ENCODE peak calls at places on chromosome 7, in eight cellular contexts. One of them, this sample, is unnamed.

GRCh38 chr7:44541028-44541869 is at the start of gene NPC1L1:
- DNase-seq in neural progenitor cell: no peak
- DNase-seq in spleen: peak
- DNase-seq in suprapubic skin: no peak
- DNase-seq in CD8-positive, alpha-beta memory T cell: no peak
- DNase-seq in stomach: no peak
- DNase-seq in foreskin keratinocyte: no peak
- DNase-seq in GM23248: no peak
- DNase-seq in this sample: no peak

GRCh38 chr7:35565927-35566326 is 129.0 kb downstream of the HERPUD2 start:
- DNase-seq in spleen: no peak
- DNase-seq in suprapubic skin: no peak
- DNase-seq in CD8-positive, alpha-beta memory T cell: no peak
- DNase-seq in foreskin keratinocyte: no peak
- DNase-seq in GM23248: no peak
- DNase-seq in stomach: no peak
- DNase-seq in neural progenitor cell: no peak
- DNase-seq in this sample: peak

GRCh38 chr7:97298561-97298960 is 181.1 kb downstream of the SDHAF3 start:
- DNase-seq in foreskin keratinocyte: peak
- DNase-seq in CD8-positive, alpha-beta memory T cell: no peak
- DNase-seq in spleen: no peak
- DNase-seq in stomach: no peak
- DNase-seq in suprapubic skin: no peak
- DNase-seq in GM23248: no peak
- DNase-seq in neural progenitor cell: no peak
- DNase-seq in this sample: no peak

GRCh38 chr7:116728413-116728812 is 56.4 kb downstream of the MET start:
- DNase-seq in GM23248: no peak
- DNase-seq in stomach: no peak
- DNase-seq in foreskin keratinocyte: no peak
- DNase-seq in spleen: no peak
- DNase-seq in neural progenitor cell: no peak
- DNase-seq in suprapubic skin: no peak
- DNase-seq in CD8-positive, alpha-beta memory T cell: no peak
- DNase-seq in this sample: no peak

GRCh38 chr7:106421181-106421762 is 136.5 kb upstream of the NAMPT start:
- DNase-seq in suprapubic skin: peak
- DNase-seq in CD8-positive, alpha-beta memory T cell: no peak
- DNase-seq in neural progenitor cell: no peak
- DNase-seq in stomach: peak
- DNase-seq in GM23248: peak
- DNase-seq in foreskin keratinocyte: no peak
- DNase-seq in spleen: peak
- DNase-seq in this sample: peak

GRCh38 chr7:41732279-41733062 is 29.6 kb upstream of the INHBA start:
- DNase-seq in foreskin keratinocyte: no peak
- DNase-seq in spleen: peak
- DNase-seq in stomach: no peak
- DNase-seq in CD8-positive, alpha-beta memory T cell: no peak
- DNase-seq in GM23248: peak
- DNase-seq in neural progenitor cell: peak
- DNase-seq in suprapubic skin: no peak
- DNase-seq in this sample: no peak

GRCh38 chr7:129785457-129786178 is 167.1 kb downstream of the UBE2H start:
- DNase-seq in GM23248: peak
- DNase-seq in foreskin keratinocyte: no peak
- DNase-seq in stomach: no peak
- DNase-seq in CD8-positive, alpha-beta memory T cell: peak
- DNase-seq in suprapubic skin: no peak
- DNase-seq in spleen: peak
- DNase-seq in neural progenitor cell: peak
- DNase-seq in this sample: no peak

GRCh38 chr7:106045592-106045991 is 66.5 kb downstream of the SYPL1 start:
- DNase-seq in spleen: no peak
- DNase-seq in suprapubic skin: no peak
- DNase-seq in GM23248: peak
- DNase-seq in stomach: no peak
- DNase-seq in neural progenitor cell: no peak
- DNase-seq in CD8-positive, alpha-beta memory T cell: no peak
- DNase-seq in foreskin keratinocyte: no peak
- DNase-seq in this sample: no peak

GRCh38 chr7:116876664-116877442 is 14.5 kb downstream of the CAPZA2 start:
- DNase-seq in CD8-positive, alpha-beta memory T cell: no peak
- DNase-seq in spleen: no peak
- DNase-seq in foreskin keratinocyte: no peak
- DNase-seq in stomach: peak
- DNase-seq in neural progenitor cell: peak
- DNase-seq in suprapubic skin: no peak
- DNase-seq in GM23248: no peak
- DNase-seq in this sample: no peak

GRCh38 chr7:112802406-112802805 is 12.2 kb upstream of the TMEM168 start:
- DNase-seq in neural progenitor cell: no peak
- DNase-seq in GM23248: no peak
- DNase-seq in stomach: no peak
- DNase-seq in foreskin keratinocyte: no peak
- DNase-seq in spleen: no peak
- DNase-seq in CD8-positive, alpha-beta memory T cell: no peak
- DNase-seq in suprapubic skin: no peak
- DNase-seq in this sample: no peak

GRCh38 chr7:73986158-73986631 is 41.8 kb upstream of the ELN start:
- DNase-seq in CD8-positive, alpha-beta memory T cell: no peak
- DNase-seq in neural progenitor cell: peak
- DNase-seq in suprapubic skin: no peak
- DNase-seq in spleen: no peak
- DNase-seq in stomach: peak
- DNase-seq in foreskin keratinocyte: no peak
- DNase-seq in GM23248: peak
- DNase-seq in this sample: no peak

GRCh38 chr7:106891545-106892410 is 26.7 kb downstream of the PIK3CG start:
- DNase-seq in neural progenitor cell: peak
- DNase-seq in CD8-positive, alpha-beta memory T cell: no peak
- DNase-seq in suprapubic skin: no peak
- DNase-seq in spleen: no peak
- DNase-seq in stomach: no peak
- DNase-seq in foreskin keratinocyte: no peak
- DNase-seq in GM23248: no peak
- DNase-seq in this sample: no peak

GRCh38 chr7:7321681-7322080 is 139.3 kb downstream of the C1GALT1 start:
- DNase-seq in GM23248: no peak
- DNase-seq in suprapubic skin: no peak
- DNase-seq in spleen: peak
- DNase-seq in CD8-positive, alpha-beta memory T cell: no peak
- DNase-seq in foreskin keratinocyte: peak
- DNase-seq in stomach: peak
- DNase-seq in neural progenitor cell: no peak
- DNase-seq in this sample: no peak

GRCh38 chr7:16739863-16740622 is 13.5 kb upstream of the TSPAN13 start:
- DNase-seq in suprapubic skin: no peak
- DNase-seq in neural progenitor cell: no peak
- DNase-seq in GM23248: peak
- DNase-seq in foreskin keratinocyte: peak
- DNase-seq in spleen: no peak
- DNase-seq in stomach: no peak
- DNase-seq in CD8-positive, alpha-beta memory T cell: no peak
- DNase-seq in this sample: peak

GRCh38 chr7:130994378-130995115 is 260.5 kb upstream of the KLF14 start:
- DNase-seq in stomach: peak
- DNase-seq in neural progenitor cell: no peak
- DNase-seq in suprapubic skin: no peak
- DNase-seq in CD8-positive, alpha-beta memory T cell: no peak
- DNase-seq in foreskin keratinocyte: no peak
- DNase-seq in GM23248: peak
- DNase-seq in spleen: no peak
- DNase-seq in this sample: peak

GRCh38 chr7:1952169-1952760 is 280.5 kb downstream of the MAD1L1 start:
- DNase-seq in foreskin keratinocyte: no peak
- DNase-seq in spleen: peak
- DNase-seq in CD8-positive, alpha-beta memory T cell: no peak
- DNase-seq in stomach: no peak
- DNase-seq in GM23248: no peak
- DNase-seq in suprapubic skin: no peak
- DNase-seq in neural progenitor cell: no peak
- DNase-seq in this sample: no peak

GRCh38 chr7:138066954-138067394 is 9.3 kb upstream of the AKR1D1 start:
- DNase-seq in stomach: no peak
- DNase-seq in CD8-positive, alpha-beta memory T cell: no peak
- DNase-seq in neural progenitor cell: no peak
- DNase-seq in suprapubic skin: no peak
- DNase-seq in GM23248: no peak
- DNase-seq in foreskin keratinocyte: no peak
- DNase-seq in spleen: no peak
- DNase-seq in this sample: no peak

GRCh38 chr7:131040467-131040932 is 287.2 kb upstream of the MKLN1 start:
- DNase-seq in spleen: no peak
- DNase-seq in foreskin keratinocyte: peak
- DNase-seq in GM23248: peak
- DNase-seq in stomach: peak
- DNase-seq in suprapubic skin: no peak
- DNase-seq in neural progenitor cell: peak
- DNase-seq in CD8-positive, alpha-beta memory T cell: peak
- DNase-seq in this sample: peak

GRCh38 chr7:100003711-100004661 is 11.4 kb upstream of the ZKSCAN1 start:
- DNase-seq in foreskin keratinocyte: no peak
- DNase-seq in GM23248: no peak
- DNase-seq in CD8-positive, alpha-beta memory T cell: no peak
- DNase-seq in neural progenitor cell: no peak
- DNase-seq in suprapubic skin: no peak
- DNase-seq in stomach: peak
- DNase-seq in spleen: peak
- DNase-seq in this sample: no peak

GRCh38 chr7:38112075-38112474 is 66.0 kb upstream of the STARD3NL start:
- DNase-seq in spleen: no peak
- DNase-seq in stomach: no peak
- DNase-seq in neural progenitor cell: no peak
- DNase-seq in GM23248: no peak
- DNase-seq in CD8-positive, alpha-beta memory T cell: no peak
- DNase-seq in foreskin keratinocyte: no peak
- DNase-seq in suprapubic skin: no peak
- DNase-seq in this sample: no peak
- H3K27ac ChIP-seq in spleen: no peak
- H3K27ac ChIP-seq in stomach: no peak
- H3K27ac ChIP-seq in neural progenitor cell: no peak
- H3K27ac ChIP-seq in GM23248: no peak
- H3K27ac ChIP-seq in CD8-positive, alpha-beta memory T cell: no peak
- H3K27ac ChIP-seq in foreskin keratinocyte: no peak
- H3K27ac ChIP-seq in suprapubic skin: no peak
- H3K27ac ChIP-seq in this sample: no peak

GRCh38 chr7:94182066-94182465 is 177.9 kb upstream of the BET1 start:
- DNase-seq in foreskin keratinocyte: peak
- DNase-seq in suprapubic skin: no peak
- DNase-seq in spleen: no peak
- DNase-seq in CD8-positive, alpha-beta memory T cell: no peak
- DNase-seq in neural progenitor cell: no peak
- DNase-seq in GM23248: peak
- DNase-seq in stomach: no peak
- DNase-seq in this sample: peak
- H3K27ac ChIP-seq in foreskin keratinocyte: no peak
- H3K27ac ChIP-seq in suprapubic skin: no peak
- H3K27ac ChIP-seq in spleen: no peak
- H3K27ac ChIP-seq in CD8-positive, alpha-beta memory T cell: no peak
- H3K27ac ChIP-seq in neural progenitor cell: no peak
- H3K27ac ChIP-seq in GM23248: peak
- H3K27ac ChIP-seq in stomach: no peak
- H3K27ac ChIP-seq in this sample: no peak

GRCh38 chr7:45689797-45690761 is 115.9 kb downstream of the ADCY1 start:
- DNase-seq in foreskin keratinocyte: no peak
- DNase-seq in stomach: no peak
- DNase-seq in suprapubic skin: peak
- DNase-seq in CD8-positive, alpha-beta memory T cell: no peak
- DNase-seq in neural progenitor cell: no peak
- DNase-seq in GM23248: no peak
- DNase-seq in spleen: peak
- DNase-seq in this sample: no peak
- H3K27ac ChIP-seq in foreskin keratinocyte: no peak
- H3K27ac ChIP-seq in stomach: peak
- H3K27ac ChIP-seq in suprapubic skin: no peak
- H3K27ac ChIP-seq in CD8-positive, alpha-beta memory T cell: no peak
- H3K27ac ChIP-seq in neural progenitor cell: no peak
- H3K27ac ChIP-seq in GM23248: peak
- H3K27ac ChIP-seq in spleen: no peak
- H3K27ac ChIP-seq in this sample: no peak

GRCh38 chr7:831596-832291 is 532 bp upstream of the SUN1 start:
- DNase-seq in GM23248: peak
- DNase-seq in foreskin keratinocyte: peak
- DNase-seq in suprapubic skin: no peak
- DNase-seq in CD8-positive, alpha-beta memory T cell: no peak
- DNase-seq in spleen: no peak
- DNase-seq in neural progenitor cell: no peak
- DNase-seq in stomach: no peak
- DNase-seq in this sample: peak

GRCh38 chr7:826230-826905 is 5.9 kb upstream of the SUN1 start:
- DNase-seq in GM23248: peak
- DNase-seq in suprapubic skin: no peak
- DNase-seq in spleen: peak
- DNase-seq in foreskin keratinocyte: no peak
- DNase-seq in stomach: no peak
- DNase-seq in CD8-positive, alpha-beta memory T cell: no peak
- DNase-seq in neural progenitor cell: no peak
- DNase-seq in this sample: no peak

GRCh38 chr7:830069-830468 is 2.2 kb upstream of the SUN1 start:
- DNase-seq in spleen: peak
- DNase-seq in foreskin keratinocyte: no peak
- DNase-seq in stomach: no peak
- DNase-seq in suprapubic skin: no peak
- DNase-seq in CD8-positive, alpha-beta memory T cell: no peak
- DNase-seq in neural progenitor cell: no peak
- DNase-seq in GM23248: no peak
- DNase-seq in this sample: no peak

GRCh38 chr7:832292-832967 is at the start of gene SUN1:
- DNase-seq in neural progenitor cell: no peak
- DNase-seq in suprapubic skin: no peak
- DNase-seq in spleen: peak
- DNase-seq in CD8-positive, alpha-beta memory T cell: peak
- DNase-seq in foreskin keratinocyte: peak
- DNase-seq in GM23248: peak
- DNase-seq in stomach: no peak
- DNase-seq in this sample: peak

DNA sequence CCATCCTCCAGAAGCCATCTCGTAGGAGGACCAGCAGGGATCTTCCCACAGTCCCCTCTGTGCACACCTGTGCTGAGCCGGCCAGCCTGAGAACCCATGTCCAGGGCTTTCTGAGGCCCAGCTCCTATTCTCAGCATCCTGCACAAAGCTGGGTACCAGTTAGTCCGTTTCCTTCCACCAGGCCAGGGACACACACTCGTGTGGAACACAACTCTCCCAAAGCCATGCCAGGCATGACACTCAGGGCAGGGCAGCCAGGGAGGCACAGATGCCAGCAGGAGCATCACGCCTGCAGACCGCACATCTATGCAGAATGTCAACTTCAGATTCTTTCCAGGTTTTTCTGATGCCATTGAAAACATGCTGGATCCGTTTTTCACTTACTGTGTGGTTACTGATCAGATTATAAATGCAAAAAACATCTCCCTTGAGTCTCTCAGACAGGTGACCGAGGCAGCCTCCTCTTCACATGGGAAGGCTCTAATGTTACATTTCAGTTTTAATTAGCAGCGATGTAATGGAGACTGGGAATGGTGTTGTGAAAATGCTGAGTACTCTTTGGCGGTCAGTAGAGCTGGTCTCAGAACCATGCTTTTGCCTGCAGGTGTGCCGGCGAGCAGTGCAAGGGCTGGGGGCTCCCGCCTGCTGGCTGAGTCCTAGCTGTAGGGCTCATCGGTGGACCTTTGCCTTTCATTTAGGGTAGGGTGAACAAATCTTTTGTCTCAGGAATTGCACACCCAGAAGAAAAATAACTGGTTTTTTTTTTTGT is 3.3 kb upstream of the SUN1 start:
- DNase-seq in spleen: no peak
- DNase-seq in neural progenitor cell: no peak
- DNase-seq in suprapubic skin: no peak
- DNase-seq in foreskin keratinocyte: no peak
- DNase-seq in stomach: no peak
- DNase-seq in CD8-positive, alpha-beta memory T cell: no peak
- DNase-seq in GM23248: no peak
- DNase-seq in this sample: no peak
- H3K27ac ChIP-seq in spleen: no peak
- H3K27ac ChIP-seq in neural progenitor cell: no peak
- H3K27ac ChIP-seq in suprapubic skin: no peak
- H3K27ac ChIP-seq in foreskin keratinocyte: no peak
- H3K27ac ChIP-seq in stomach: no peak
- H3K27ac ChIP-seq in CD8-positive, alpha-beta memory T cell: no peak
- H3K27ac ChIP-seq in GM23248: no peak
- H3K27ac ChIP-seq in this sample: no peak

This sample was measured in mammary epithelial cell.